ENCODE peak calls at places on chromosomes 3 and 15, in six cellular contexts. One of them, this sample, is unnamed.
A peak's percentile ranks its signal among the peaks of the same experiment; 100 is the strongest.

GRCh38 chr3:37453393-37454391 is 279.3 kb upstream of the LRRFIP2 start:
- DNase-seq in cerebellum: peak; percentile 74
- DNase-seq in cardiac muscle cell: peak; percentile 20
- DNase-seq in ovary: peak; percentile 37
- DNase-seq in retina: peak; percentile 85
- DNase-seq in effector CD8-positive, alpha-beta T cell: no peak
- DNase-seq in this sample: peak; percentile 12

GRCh38 chr3:112230033-112230432 is 64.0 kb downstream of the SLC9C1 start:
- DNase-seq in cardiac muscle cell: no peak
- DNase-seq in retina: peak; percentile 2
- DNase-seq in ovary: no peak
- DNase-seq in effector CD8-positive, alpha-beta T cell: no peak
- DNase-seq in cerebellum: no peak
- DNase-seq in this sample: no peak

GRCh38 chr3:102124301-102125158 is 275.2 kb downstream of the NFKBIZ start:
- DNase-seq in ovary: no peak
- DNase-seq in cerebellum: no peak
- DNase-seq in retina: no peak
- DNase-seq in cardiac muscle cell: peak; percentile 74
- DNase-seq in effector CD8-positive, alpha-beta T cell: no peak
- DNase-seq in this sample: no peak

GRCh38 chr3:186895406-186895805 is 34.9 kb upstream of the ST6GAL1 start:
- DNase-seq in effector CD8-positive, alpha-beta T cell: no peak
- DNase-seq in cerebellum: no peak
- DNase-seq in ovary: no peak
- DNase-seq in retina: no peak
- DNase-seq in cardiac muscle cell: no peak
- DNase-seq in this sample: no peak

GRCh38 chr3:136753112-136753939 is 1.1 kb upstream of the STAG1 start:
- DNase-seq in cerebellum: peak; percentile 66
- DNase-seq in cardiac muscle cell: no peak
- DNase-seq in retina: no peak
- DNase-seq in effector CD8-positive, alpha-beta T cell: no peak
- DNase-seq in ovary: no peak
- DNase-seq in this sample: no peak

GRCh38 chr3:194407423-194407822 is 8.4 kb upstream of the GP5 start:
- DNase-seq in cardiac muscle cell: peak; percentile 47
- DNase-seq in effector CD8-positive, alpha-beta T cell: no peak
- DNase-seq in retina: no peak
- DNase-seq in cerebellum: no peak
- DNase-seq in ovary: no peak
- DNase-seq in this sample: peak; percentile 42

GRCh38 chr15:73346735-73347312 is 21.9 kb downstream of the HCN4 start:
- DNase-seq in effector CD8-positive, alpha-beta T cell: peak; percentile 7
- DNase-seq in ovary: peak; percentile 36
- DNase-seq in retina: peak; percentile 41
- DNase-seq in cerebellum: no peak
- DNase-seq in cardiac muscle cell: peak; percentile 50
- DNase-seq in this sample: peak; percentile 73

GRCh38 chr15:62972814-62973213 is 69.7 kb upstream of the TPM1 start:
- DNase-seq in effector CD8-positive, alpha-beta T cell: no peak
- DNase-seq in ovary: no peak
- DNase-seq in retina: no peak
- DNase-seq in cardiac muscle cell: peak; percentile 48
- DNase-seq in cerebellum: no peak
- DNase-seq in this sample: no peak

GRCh38 chr3:101484805-101485620 is 28.0 kb downstream of the SENP7 start:
- DNase-seq in cardiac muscle cell: peak; percentile 60
- DNase-seq in cerebellum: no peak
- DNase-seq in effector CD8-positive, alpha-beta T cell: no peak
- DNase-seq in ovary: no peak
- DNase-seq in retina: no peak
- DNase-seq in this sample: peak; percentile 29

GRCh38 chr3:100269410-100270217 is 8.8 kb downstream of the TBC1D23 start:
- DNase-seq in cerebellum: no peak
- DNase-seq in retina: no peak
- DNase-seq in cardiac muscle cell: peak; percentile 76
- DNase-seq in ovary: no peak
- DNase-seq in effector CD8-positive, alpha-beta T cell: no peak
- DNase-seq in this sample: no peak

GRCh38 chr3:152943645-152944044 is 108.7 kb downstream of the P2RY1 start:
- DNase-seq in ovary: no peak
- DNase-seq in effector CD8-positive, alpha-beta T cell: no peak
- DNase-seq in cerebellum: no peak
- DNase-seq in cardiac muscle cell: peak; percentile 4
- DNase-seq in retina: no peak
- DNase-seq in this sample: no peak

GRCh38 chr3:16147226-16147625 is 27.3 kb upstream of the GALNT15 start:
- DNase-seq in ovary: no peak
- DNase-seq in cardiac muscle cell: peak; percentile 39
- DNase-seq in effector CD8-positive, alpha-beta T cell: no peak
- DNase-seq in cerebellum: no peak
- DNase-seq in retina: no peak
- DNase-seq in this sample: no peak

GRCh38 chr3:139718415-139718814 is 40.6 kb upstream of the NMNAT3 start:
- DNase-seq in retina: peak; percentile 50
- DNase-seq in cardiac muscle cell: peak; percentile 41
- DNase-seq in effector CD8-positive, alpha-beta T cell: no peak
- DNase-seq in cerebellum: peak; percentile 24
- DNase-seq in ovary: peak; percentile 65
- DNase-seq in this sample: no peak

GRCh38 chr15:41511331-41512077 is 2.1 kb downstream of the LTK start:
- DNase-seq in effector CD8-positive, alpha-beta T cell: no peak
- DNase-seq in retina: peak; percentile 38
- DNase-seq in ovary: no peak
- DNase-seq in cardiac muscle cell: no peak
- DNase-seq in cerebellum: no peak
- DNase-seq in this sample: no peak

GRCh38 chr3:74883690-74884089 is 269.2 kb upstream of the CNTN3 start:
- DNase-seq in retina: no peak
- DNase-seq in ovary: no peak
- DNase-seq in cardiac muscle cell: no peak
- DNase-seq in cerebellum: no peak
- DNase-seq in effector CD8-positive, alpha-beta T cell: no peak
- DNase-seq in this sample: no peak

GRCh38 chr3:112175037-112175436 is 42.0 kb upstream of the GCSAM start:
- DNase-seq in cerebellum: no peak
- DNase-seq in cardiac muscle cell: no peak
- DNase-seq in effector CD8-positive, alpha-beta T cell: no peak
- DNase-seq in retina: no peak
- DNase-seq in ovary: no peak
- DNase-seq in this sample: no peak

GRCh38 chr3:197068077-197068476 is 38.5 kb upstream of the MELTF start:
- DNase-seq in effector CD8-positive, alpha-beta T cell: no peak
- DNase-seq in ovary: no peak
- DNase-seq in cardiac muscle cell: no peak
- DNase-seq in cerebellum: no peak
- DNase-seq in retina: no peak
- DNase-seq in this sample: no peak

GRCh38 chr15:57387644-57388076 is 11.4 kb downstream of the CGNL1 start:
- DNase-seq in retina: no peak
- DNase-seq in ovary: no peak
- DNase-seq in cerebellum: no peak
- DNase-seq in cardiac muscle cell: no peak
- DNase-seq in effector CD8-positive, alpha-beta T cell: no peak
- DNase-seq in this sample: no peak

GRCh38 chr3:112635674-112636073 is 5.3 kb downstream of the CCDC80 start:
- DNase-seq in cardiac muscle cell: peak; percentile 86
- DNase-seq in cerebellum: no peak
- DNase-seq in effector CD8-positive, alpha-beta T cell: no peak
- DNase-seq in ovary: peak; percentile 69
- DNase-seq in retina: no peak
- DNase-seq in this sample: no peak

GRCh38 chr15:48828906-48829305 is 18.0 kb upstream of the CEP152 start:
- DNase-seq in retina: no peak
- DNase-seq in cardiac muscle cell: no peak
- DNase-seq in ovary: no peak
- DNase-seq in effector CD8-positive, alpha-beta T cell: no peak
- DNase-seq in cerebellum: no peak
- DNase-seq in this sample: no peak

GRCh38 chr3:135516143-135516542 is 449.4 kb upstream of the PPP2R3A start:
- DNase-seq in retina: no peak
- DNase-seq in ovary: no peak
- DNase-seq in effector CD8-positive, alpha-beta T cell: no peak
- DNase-seq in cardiac muscle cell: peak; percentile 2
- DNase-seq in cerebellum: no peak
- DNase-seq in this sample: peak; percentile 6

GRCh38 chr15:99434506-99435137 is 131.2 kb upstream of the MEF2A start:
- DNase-seq in cardiac muscle cell: no peak
- DNase-seq in cerebellum: no peak
- DNase-seq in ovary: peak; percentile 17
- DNase-seq in retina: no peak
- DNase-seq in effector CD8-positive, alpha-beta T cell: no peak
- DNase-seq in this sample: no peak

GRCh38 chr15:50996641-50997040 is 88.2 kb downstream of the AP4E1 start:
- DNase-seq in retina: no peak
- DNase-seq in cerebellum: no peak
- DNase-seq in effector CD8-positive, alpha-beta T cell: no peak
- DNase-seq in cardiac muscle cell: peak; percentile 9
- DNase-seq in ovary: no peak
- DNase-seq in this sample: no peak

GRCh38 chr3:185667574-185667973 is 81.5 kb downstream of the SENP2 start:
- DNase-seq in ovary: no peak
- DNase-seq in cardiac muscle cell: no peak
- DNase-seq in effector CD8-positive, alpha-beta T cell: no peak
- DNase-seq in cerebellum: no peak
- DNase-seq in retina: no peak
- DNase-seq in this sample: no peak

GRCh38 chr3:29635888-29636287 is 355.0 kb downstream of the RBMS3 start:
- DNase-seq in cerebellum: no peak
- DNase-seq in ovary: no peak
- DNase-seq in effector CD8-positive, alpha-beta T cell: no peak
- DNase-seq in retina: no peak
- DNase-seq in cardiac muscle cell: no peak
- DNase-seq in this sample: no peak

GRCh38 chr15:44099671-44100070 is 95.4 kb downstream of the FRMD5 start:
- DNase-seq in ovary: no peak
- DNase-seq in effector CD8-positive, alpha-beta T cell: no peak
- DNase-seq in cardiac muscle cell: peak; percentile 80
- DNase-seq in retina: no peak
- DNase-seq in cerebellum: no peak
- DNase-seq in this sample: no peak

GRCh38 chr3:24598691-24599090 is 104.0 kb upstream of the THRB start:
- DNase-seq in cerebellum: no peak
- DNase-seq in cardiac muscle cell: peak; percentile 64
- DNase-seq in effector CD8-positive, alpha-beta T cell: no peak
- DNase-seq in ovary: no peak
- DNase-seq in retina: no peak
- DNase-seq in this sample: no peak

GRCh38 chr3:4313606-4314308 is 10.6 kb downstream of the SETMAR start:
- DNase-seq in retina: no peak
- DNase-seq in cardiac muscle cell: no peak
- DNase-seq in cerebellum: no peak
- DNase-seq in ovary: no peak
- DNase-seq in effector CD8-positive, alpha-beta T cell: no peak
- DNase-seq in this sample: peak; percentile 75

GRCh38 chr3:193028283-193028682 is 110.6 kb upstream of the MB21D2 start:
- DNase-seq in ovary: no peak
- DNase-seq in cerebellum: no peak
- DNase-seq in cardiac muscle cell: no peak
- DNase-seq in effector CD8-positive, alpha-beta T cell: no peak
- DNase-seq in retina: no peak
- DNase-seq in this sample: no peak

GRCh38 chr3:188305220-188305619 is 151.3 kb downstream of the LPP start:
- DNase-seq in cardiac muscle cell: no peak
- DNase-seq in retina: no peak
- DNase-seq in effector CD8-positive, alpha-beta T cell: no peak
- DNase-seq in ovary: no peak
- DNase-seq in cerebellum: no peak
- DNase-seq in this sample: no peak

GRCh38 chr3:147267431-147267830 is 138.9 kb downstream of the ZIC4 start:
- DNase-seq in retina: no peak
- DNase-seq in cerebellum: no peak
- DNase-seq in cardiac muscle cell: no peak
- DNase-seq in effector CD8-positive, alpha-beta T cell: no peak
- DNase-seq in ovary: no peak
- DNase-seq in this sample: no peak

GRCh38 chr3:50126287-50127211 is 28.6 kb upstream of the SEMA3F start:
- DNase-seq in ovary: no peak
- DNase-seq in cerebellum: no peak
- DNase-seq in effector CD8-positive, alpha-beta T cell: no peak
- DNase-seq in retina: peak; percentile 81
- DNase-seq in cardiac muscle cell: peak; percentile 75
- DNase-seq in this sample: peak; percentile 35

GRCh38 chr3:45464336-45464809 is 76.0 kb downstream of the LARS2 start:
- DNase-seq in retina: peak; percentile 21
- DNase-seq in cerebellum: no peak
- DNase-seq in effector CD8-positive, alpha-beta T cell: no peak
- DNase-seq in ovary: no peak
- DNase-seq in cardiac muscle cell: peak; percentile 60
- DNase-seq in this sample: peak; percentile 60

GRCh38 chr15:33279613-33280205 is 31.1 kb upstream of the RYR3 start:
- DNase-seq in retina: no peak
- DNase-seq in effector CD8-positive, alpha-beta T cell: no peak
- DNase-seq in ovary: no peak
- DNase-seq in cerebellum: no peak
- DNase-seq in cardiac muscle cell: no peak
- DNase-seq in this sample: no peak

GRCh38 chr3:124780767-124781485 is 50.7 kb downstream of the UMPS start:
- DNase-seq in ovary: peak; percentile 55
- DNase-seq in retina: peak; percentile 63
- DNase-seq in cardiac muscle cell: peak; percentile 90
- DNase-seq in effector CD8-positive, alpha-beta T cell: no peak
- DNase-seq in cerebellum: peak; percentile 79
- DNase-seq in this sample: no peak

GRCh38 chr3:13301295-13301987 is 118.7 kb downstream of the NUP210 start:
- DNase-seq in cardiac muscle cell: peak; percentile 65
- DNase-seq in retina: no peak
- DNase-seq in effector CD8-positive, alpha-beta T cell: no peak
- DNase-seq in ovary: no peak
- DNase-seq in cerebellum: no peak
- DNase-seq in this sample: peak; percentile 51

GRCh38 chr3:141272906-141273662 is 41.5 kb downstream of the PXYLP1 start:
- DNase-seq in retina: no peak
- DNase-seq in cardiac muscle cell: no peak
- DNase-seq in effector CD8-positive, alpha-beta T cell: no peak
- DNase-seq in cerebellum: no peak
- DNase-seq in ovary: no peak
- DNase-seq in this sample: no peak

GRCh38 chr3:13705051-13705450 is 156.1 kb downstream of the FBLN2 start:
- DNase-seq in cerebellum: no peak
- DNase-seq in retina: no peak
- DNase-seq in ovary: peak; percentile 3
- DNase-seq in cardiac muscle cell: no peak
- DNase-seq in effector CD8-positive, alpha-beta T cell: no peak
- DNase-seq in this sample: no peak

GRCh38 chr3:129855454-129856419 is 37.8 kb downstream of the TMCC1 start:
- DNase-seq in retina: no peak
- DNase-seq in cardiac muscle cell: peak; percentile 57
- DNase-seq in ovary: peak; percentile 31
- DNase-seq in effector CD8-positive, alpha-beta T cell: no peak
- DNase-seq in cerebellum: peak; percentile 24
- DNase-seq in this sample: peak; percentile 17